ENCODE peak calls at places on chromosomes 1 and 21, in eight cellular contexts. One of them, this sample, is unnamed.

GRCh38 chr1:59512702-59513101 is 215.8 kb downstream of the FGGY start:
- DNase-seq in tibial nerve: no peak
- DNase-seq in hepatocyte: no peak
- DNase-seq in adrenal gland: no peak
- DNase-seq in right lobe of liver: no peak
- DNase-seq in H1: no peak
- DNase-seq in left ventricle myocardium inferior: no peak
- DNase-seq in cardiac muscle cell: no peak
- DNase-seq in this sample: no peak

GRCh38 chr21:41933259-41934079 is 20.3 kb downstream of the C2CD2 start:
- DNase-seq in tibial nerve: no peak
- DNase-seq in hepatocyte: no peak
- DNase-seq in adrenal gland: peak
- DNase-seq in right lobe of liver: no peak
- DNase-seq in H1: no peak
- DNase-seq in left ventricle myocardium inferior: no peak
- DNase-seq in cardiac muscle cell: no peak
- DNase-seq in this sample: no peak

GRCh38 chr1:222140206-222140605 is 398.3 kb upstream of the DUSP10 start:
- DNase-seq in tibial nerve: no peak
- DNase-seq in hepatocyte: no peak
- DNase-seq in adrenal gland: no peak
- DNase-seq in right lobe of liver: no peak
- DNase-seq in H1: no peak
- DNase-seq in left ventricle myocardium inferior: no peak
- DNase-seq in cardiac muscle cell: no peak
- DNase-seq in this sample: no peak

GRCh38 chr1:212635141-212635601 is 26.6 kb downstream of the ATF3 start:
- DNase-seq in tibial nerve: no peak
- DNase-seq in hepatocyte: no peak
- DNase-seq in adrenal gland: no peak
- DNase-seq in right lobe of liver: no peak
- DNase-seq in H1: no peak
- DNase-seq in left ventricle myocardium inferior: no peak
- DNase-seq in cardiac muscle cell: peak
- DNase-seq in this sample: no peak

GRCh38 chr1:31062867-31063380 is 2.6 kb downstream of the PUM1 start:
- DNase-seq in tibial nerve: no peak
- DNase-seq in hepatocyte: no peak
- DNase-seq in adrenal gland: no peak
- DNase-seq in right lobe of liver: no peak
- DNase-seq in H1: no peak
- DNase-seq in left ventricle myocardium inferior: no peak
- DNase-seq in cardiac muscle cell: no peak
- DNase-seq in this sample: no peak

GRCh38 chr1:200302893-200303250 is 107.0 kb downstream of the ZNF281 start:
- DNase-seq in tibial nerve: no peak
- DNase-seq in hepatocyte: peak
- DNase-seq in adrenal gland: no peak
- DNase-seq in right lobe of liver: peak
- DNase-seq in H1: no peak
- DNase-seq in left ventricle myocardium inferior: no peak
- DNase-seq in cardiac muscle cell: peak
- DNase-seq in this sample: peak

GRCh38 chr1:177309884-177310283 is 139.1 kb downstream of the BRINP2 start:
- DNase-seq in tibial nerve: no peak
- DNase-seq in hepatocyte: no peak
- DNase-seq in adrenal gland: no peak
- DNase-seq in right lobe of liver: no peak
- DNase-seq in H1: no peak
- DNase-seq in left ventricle myocardium inferior: no peak
- DNase-seq in cardiac muscle cell: no peak
- DNase-seq in this sample: no peak

GRCh38 chr1:63590161-63590560 is 3.0 kb upstream of the PGM1 start:
- DNase-seq in tibial nerve: no peak
- DNase-seq in hepatocyte: no peak
- DNase-seq in adrenal gland: no peak
- DNase-seq in right lobe of liver: no peak
- DNase-seq in H1: no peak
- DNase-seq in left ventricle myocardium inferior: no peak
- DNase-seq in cardiac muscle cell: no peak
- DNase-seq in this sample: no peak

GRCh38 chr1:90133133-90133532 is 138.2 kb downstream of the ZNF326 start:
- DNase-seq in tibial nerve: no peak
- DNase-seq in hepatocyte: peak
- DNase-seq in adrenal gland: no peak
- DNase-seq in right lobe of liver: no peak
- DNase-seq in H1: peak
- DNase-seq in left ventricle myocardium inferior: no peak
- DNase-seq in cardiac muscle cell: peak
- DNase-seq in this sample: no peak

GRCh38 chr1:24558902-24559791 is 3.3 kb downstream of the NCMAP start:
- DNase-seq in tibial nerve: peak
- DNase-seq in hepatocyte: no peak
- DNase-seq in adrenal gland: peak
- DNase-seq in right lobe of liver: peak
- DNase-seq in H1: peak
- DNase-seq in left ventricle myocardium inferior: peak
- DNase-seq in cardiac muscle cell: peak
- DNase-seq in this sample: peak

GRCh38 chr21:33848252-33848953 is 67.2 kb downstream of the ATP5PO start:
- DNase-seq in tibial nerve: no peak
- DNase-seq in hepatocyte: no peak
- DNase-seq in adrenal gland: no peak
- DNase-seq in right lobe of liver: no peak
- DNase-seq in H1: no peak
- DNase-seq in left ventricle myocardium inferior: no peak
- DNase-seq in cardiac muscle cell: no peak
- DNase-seq in this sample: peak

GRCh38 chr1:9626201-9626608 is 25.3 kb upstream of the PIK3CD start:
- DNase-seq in tibial nerve: no peak
- DNase-seq in hepatocyte: no peak
- DNase-seq in adrenal gland: no peak
- DNase-seq in right lobe of liver: no peak
- DNase-seq in H1: peak
- DNase-seq in left ventricle myocardium inferior: no peak
- DNase-seq in cardiac muscle cell: no peak
- DNase-seq in this sample: no peak

DNA sequence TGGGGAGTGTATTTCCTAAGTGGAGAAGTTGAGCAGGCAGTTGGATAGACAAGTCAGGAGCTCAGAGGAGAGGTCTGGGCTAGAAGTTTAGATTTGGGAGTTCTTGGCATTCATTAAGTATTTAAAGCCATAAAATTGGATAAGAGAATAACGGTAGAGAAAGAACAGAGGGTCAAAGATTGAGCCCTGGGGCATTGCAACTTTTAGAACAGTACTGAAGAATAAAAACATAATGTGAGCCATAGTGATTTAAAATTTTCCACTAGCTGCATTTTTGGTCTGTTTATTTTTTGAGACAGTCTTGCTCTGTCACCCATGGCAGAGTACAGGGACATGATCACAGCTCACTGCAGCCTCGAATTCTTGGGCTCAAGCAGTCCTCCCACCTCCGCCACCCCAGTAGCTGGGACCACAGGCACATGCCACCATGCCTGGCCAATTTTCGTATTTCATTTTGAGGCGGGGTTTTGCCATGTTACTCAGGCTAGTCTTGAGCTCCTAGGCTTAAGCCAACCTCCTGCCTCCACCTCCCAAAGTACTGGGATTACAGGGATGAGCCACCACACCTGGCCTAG is 85.9 kb upstream of the SOX13 start:
- DNase-seq in tibial nerve: no peak
- DNase-seq in hepatocyte: no peak
- DNase-seq in adrenal gland: no peak
- DNase-seq in right lobe of liver: no peak
- DNase-seq in H1: no peak
- DNase-seq in left ventricle myocardium inferior: no peak
- DNase-seq in cardiac muscle cell: no peak
- DNase-seq in this sample: peak
- H3K4me3 ChIP-seq in tibial nerve: no peak
- H3K4me3 ChIP-seq in hepatocyte: no peak
- H3K4me3 ChIP-seq in adrenal gland: no peak
- H3K4me3 ChIP-seq in right lobe of liver: no peak
- H3K4me3 ChIP-seq in H1: no peak
- H3K4me3 ChIP-seq in left ventricle myocardium inferior: no peak
- H3K4me3 ChIP-seq in cardiac muscle cell: no peak
- H3K4me3 ChIP-seq in this sample: no peak

GRCh38 chr1:4585216-4585615 is 69.2 kb upstream of the AJAP1 start:
- DNase-seq in tibial nerve: no peak
- DNase-seq in hepatocyte: peak
- DNase-seq in adrenal gland: no peak
- DNase-seq in right lobe of liver: no peak
- DNase-seq in H1: peak
- DNase-seq in left ventricle myocardium inferior: no peak
- DNase-seq in cardiac muscle cell: no peak
- DNase-seq in this sample: peak
- TF ChIP-seq CTCF in tibial nerve: peak
- TF ChIP-seq CTCF in hepatocyte: peak
- TF ChIP-seq CTCF in adrenal gland: peak
- TF ChIP-seq CTCF in right lobe of liver: peak
- TF ChIP-seq CTCF in H1: peak
- TF ChIP-seq CTCF in left ventricle myocardium inferior: peak
- TF ChIP-seq CTCF in cardiac muscle cell: no peak
- TF ChIP-seq CTCF in this sample: peak

GRCh38 chr1:155196893-155197638 is 10.6 kb downstream of the THBS3 start:
- DNase-seq in tibial nerve: no peak
- DNase-seq in hepatocyte: no peak
- DNase-seq in adrenal gland: peak
- DNase-seq in right lobe of liver: no peak
- DNase-seq in H1: no peak
- DNase-seq in left ventricle myocardium inferior: no peak
- DNase-seq in cardiac muscle cell: no peak
- DNase-seq in this sample: peak

GRCh38 chr1:155197901-155198546 is 9.7 kb downstream of the THBS3 start:
- DNase-seq in tibial nerve: no peak
- DNase-seq in hepatocyte: no peak
- DNase-seq in adrenal gland: no peak
- DNase-seq in right lobe of liver: no peak
- DNase-seq in H1: no peak
- DNase-seq in left ventricle myocardium inferior: no peak
- DNase-seq in cardiac muscle cell: no peak
- DNase-seq in this sample: peak

GRCh38 chr1:155196103-155196892 is 11.4 kb downstream of the THBS3 start:
- DNase-seq in tibial nerve: no peak
- DNase-seq in hepatocyte: no peak
- DNase-seq in adrenal gland: no peak
- DNase-seq in right lobe of liver: no peak
- DNase-seq in H1: peak
- DNase-seq in left ventricle myocardium inferior: no peak
- DNase-seq in cardiac muscle cell: no peak
- DNase-seq in this sample: peak

GRCh38 chr1:155193275-155193990 is 14.3 kb downstream of the THBS3 start:
- DNase-seq in tibial nerve: peak
- DNase-seq in hepatocyte: peak
- DNase-seq in adrenal gland: peak
- DNase-seq in right lobe of liver: peak
- DNase-seq in H1: peak
- DNase-seq in left ventricle myocardium inferior: peak
- DNase-seq in cardiac muscle cell: peak
- DNase-seq in this sample: peak

GRCh38 chr1:155195201-155196102 is 12.2 kb downstream of the THBS3 start:
- DNase-seq in tibial nerve: no peak
- DNase-seq in hepatocyte: no peak
- DNase-seq in adrenal gland: no peak
- DNase-seq in right lobe of liver: no peak
- DNase-seq in H1: peak
- DNase-seq in left ventricle myocardium inferior: no peak
- DNase-seq in cardiac muscle cell: no peak
- DNase-seq in this sample: peak
- H3K27ac ChIP-seq in tibial nerve: peak
- H3K27ac ChIP-seq in hepatocyte: peak
- H3K27ac ChIP-seq in adrenal gland: no peak
- H3K27ac ChIP-seq in right lobe of liver: no peak
- H3K27ac ChIP-seq in H1: peak
- H3K27ac ChIP-seq in left ventricle myocardium inferior: peak
- H3K27ac ChIP-seq in cardiac muscle cell: peak
- H3K27ac ChIP-seq in this sample: peak

GRCh38 chr1:6275826-6276764 is 15.2 kb upstream of the GPR153 start:
- DNase-seq in tibial nerve: no peak
- DNase-seq in hepatocyte: peak
- DNase-seq in adrenal gland: peak
- DNase-seq in right lobe of liver: no peak
- DNase-seq in H1: no peak
- DNase-seq in left ventricle myocardium inferior: peak
- DNase-seq in cardiac muscle cell: peak
- DNase-seq in this sample: peak
- H3K4me3 ChIP-seq in tibial nerve: no peak
- H3K4me3 ChIP-seq in hepatocyte: no peak
- H3K4me3 ChIP-seq in adrenal gland: no peak
- H3K4me3 ChIP-seq in right lobe of liver: no peak
- H3K4me3 ChIP-seq in H1: no peak
- H3K4me3 ChIP-seq in left ventricle myocardium inferior: peak
- H3K4me3 ChIP-seq in cardiac muscle cell: no peak
- H3K4me3 ChIP-seq in this sample: no peak

GRCh38 chr1:100459815-100460114 is 78.2 kb upstream of the GPR88 start:
- DNase-seq in tibial nerve: no peak
- DNase-seq in hepatocyte: no peak
- DNase-seq in adrenal gland: no peak
- DNase-seq in right lobe of liver: no peak
- DNase-seq in H1: no peak
- DNase-seq in left ventricle myocardium inferior: no peak
- DNase-seq in cardiac muscle cell: no peak
- DNase-seq in this sample: no peak
- TF ChIP-seq CTCF in tibial nerve: no peak
- TF ChIP-seq CTCF in hepatocyte: no peak
- TF ChIP-seq CTCF in adrenal gland: no peak
- TF ChIP-seq CTCF in right lobe of liver: no peak
- TF ChIP-seq CTCF in H1: no peak
- TF ChIP-seq CTCF in left ventricle myocardium inferior: no peak
- TF ChIP-seq CTCF in cardiac muscle cell: no peak
- TF ChIP-seq CTCF in this sample: no peak